ENCODE peak calls at places on chromosome 19, in six cellular contexts. Q, D, S, G, C and R are unnamed samples.

GRCh38 chr19:5937550-5937949 is 23.5 kb downstream of the CAPS start:
- DNase-seq in Q (no peak), D (no peak), S (no peak), G (no peak), C (no peak), R (no peak)

GRCh38 chr19:36060430-36060829 is 5.7 kb downstream of the WDR62 start:
- DNase-seq in Q (peak), D (no peak), S (peak), G (peak), C (peak), R (no peak)

GRCh38 chr19:30105316-30105715 is 163.3 kb downstream of the URI1 start:
- DNase-seq in Q (no peak), D (no peak), S (no peak), G (no peak), C (no peak), R (no peak)

GRCh38 chr19:17424743-17425365 is 5.0 kb downstream of the MVB12A start:
- DNase-seq in Q (peak), D (no peak), S (peak), G (peak), C (no peak), R (no peak)

GRCh38 chr19:40277356-40277755 is 7.8 kb downstream of the AKT2 start:
- DNase-seq in Q (no peak), D (no peak), S (no peak), G (no peak), C (no peak), R (no peak)

GRCh38 chr19:47113446-47114348 is at the start of gene ZC3H4:
- DNase-seq in Q (peak), D (no peak), S (peak), G (peak), C (peak), R (peak)

GRCh38 chr19:50843701-50844221 is 10.4 kb upstream of the KLK15 start:
- DNase-seq in Q (no peak), D (no peak), S (no peak), G (no peak), C (peak), R (no peak)

GRCh38 chr19:44675516-44675915 is 4.2 kb downstream of the CEACAM19 start:
- DNase-seq in Q (no peak), D (no peak), S (no peak), G (no peak), C (no peak), R (no peak)

GRCh38 chr19:45097776-45098520 is 5.0 kb downstream of the PPP1R37 start:
- DNase-seq in Q (no peak), D (peak), S (peak), G (no peak), C (no peak), R (no peak)

GRCh38 chr19:18763674-18764590 is 27.2 kb downstream of the COMP start:
- DNase-seq in Q (no peak), D (peak), S (peak), G (no peak), C (no peak), R (no peak)

GRCh38 chr19:3899531-3900294 is 19.2 kb downstream of the ATCAY start:
- DNase-seq in Q (no peak), D (no peak), S (peak), G (no peak), C (no peak), R (no peak)

GRCh38 chr19:8445488-8446001 is 770 bp downstream of the HNRNPM start:
- DNase-seq in Q (no peak), D (no peak), S (peak), G (peak), C (peak), R (no peak)

GRCh38 chr19:51729781-51730180 is 6.0 kb upstream of the HAS1 start:
- DNase-seq in Q (no peak), D (no peak), S (no peak), G (no peak), C (no peak), R (no peak)

GRCh38 chr19:2198317-2198716 is 34.6 kb downstream of the DOT1L start:
- DNase-seq in Q (no peak), D (no peak), S (no peak), G (no peak), C (no peak), R (no peak)

GRCh38 chr19:18014197-18014596 is 6.2 kb downstream of the ARRDC2 start:
- DNase-seq in Q (no peak), D (no peak), S (no peak), G (no peak), C (no peak), R (no peak)

GRCh38 chr19:13269348-13269747 is 119.1 kb downstream of the IER2 start:
- DNase-seq in Q (no peak), D (no peak), S (no peak), G (no peak), C (no peak), R (no peak)

GRCh38 chr19:31432411-31432810 is 83.2 kb upstream of the TSHZ3 start:
- DNase-seq in Q (no peak), D (no peak), S (no peak), G (no peak), C (no peak), R (no peak)